ENCODE peak calls at places on chromosomes 1 and 21, in eight cellular contexts. G, Z, V, U, B, T, Y and R are unnamed samples.

GRCh38 chr1:91864017-91864700 is 21.8 kb downstream of the TGFBR3 start:
- DNase-seq in G (no peak), Z (no peak), V (no peak), U (no peak), B (no peak), T (no peak), Y (no peak), R (no peak)

GRCh38 chr1:39962450-39962825 is 7.5 kb downstream of the MFSD2A start:
- DNase-seq in G (no peak), Z (no peak), V (no peak), U (no peak), B (no peak), T (no peak), Y (no peak), R (no peak)

GRCh38 chr1:11927866-11928592 is 1.8 kb upstream of the KIAA2013 start:
- DNase-seq in G (no peak), Z (no peak), V (no peak), U (no peak), B (no peak), T (no peak), Y (no peak), R (no peak)

GRCh38 chr1:112828716-112829115 is 113.6 kb upstream of the PPM1J start:
- DNase-seq in G (no peak), Z (no peak), V (no peak), U (no peak), B (no peak), T (no peak), Y (no peak), R (no peak)

GRCh38 chr21:44255519-44255981 is 6.1 kb downstream of the DNMT3L start:
- DNase-seq in G (no peak), Z (peak; percentile 54), V (no peak), U (no peak), B (no peak), T (no peak), Y (no peak), R (no peak)

GRCh38 chr1:203537806-203538464 is 44.0 kb downstream of the OPTC start:
- DNase-seq in G (no peak), Z (no peak), V (no peak), U (no peak), B (no peak), T (no peak), Y (no peak), R (no peak)

GRCh38 chr1:11648039-11648438 is 6.2 kb downstream of the FBXO2 start:
- DNase-seq in G (no peak), Z (no peak), V (peak; percentile 84), U (no peak), B (no peak), T (no peak), Y (peak; percentile 94), R (no peak)

GRCh38 chr1:61318319-61319125 is 236.2 kb downstream of the NFIA start:
- DNase-seq in G (no peak), Z (no peak), V (no peak), U (no peak), B (peak; percentile 22), T (no peak), Y (no peak), R (peak; percentile 40)

GRCh38 chr1:21956720-21957552 is 19.8 kb upstream of the HSPG2 start:
- DNase-seq in G (no peak), Z (no peak), V (no peak), U (no peak), B (peak; percentile 92), T (no peak), Y (no peak), R (no peak)

GRCh38 chr1:29284286-29284960 is 48.1 kb downstream of the PTPRU start:
- DNase-seq in G (no peak), Z (no peak), V (no peak), U (no peak), B (no peak), T (no peak), Y (no peak), R (no peak)

GRCh38 chr1:2229032-2229920 is 1.2 kb downstream of the SKI start:
- DNase-seq in G (peak; percentile 49), Z (peak; percentile 95), V (peak; percentile 47), U (no peak), B (peak; percentile 36), T (no peak), Y (peak; percentile 87), R (no peak)

GRCh38 chr1:22551591-22552370 is 11.5 kb upstream of the EPHA8 start:
- DNase-seq in G (no peak), Z (no peak), V (no peak), U (no peak), B (no peak), T (no peak), Y (no peak), R (no peak)

GRCh38 chr1:98929456-98929855 is 75.2 kb downstream of the PLPPR5 start:
- DNase-seq in G (no peak), Z (no peak), V (no peak), U (no peak), B (no peak), T (no peak), Y (no peak), R (no peak)

GRCh38 chr1:3858231-3858981 is 1.1 kb downstream of the DFFB start:
- DNase-seq in G (no peak), Z (peak; percentile 82), V (no peak), U (no peak), B (no peak), T (no peak), Y (peak; percentile 56), R (no peak)

GRCh38 chr1:27180037-27180436 is 25.1 kb upstream of the SLC9A1 start:
- DNase-seq in G (no peak), Z (peak; percentile 4), V (no peak), U (no peak), B (no peak), T (no peak), Y (no peak), R (no peak)

GRCh38 chr1:202438393-202439174 is 90.1 kb downstream of the PPP1R12B start:
- DNase-seq in G (no peak), Z (no peak), V (no peak), U (no peak), B (no peak), T (no peak), Y (no peak), R (no peak)

GRCh38 chr1:75616436-75617433 is 5.8 kb upstream of the SLC44A5 start:
- DNase-seq in G (no peak), Z (peak; percentile 74), V (no peak), U (peak; percentile 20), B (no peak), T (no peak), Y (no peak), R (peak; percentile 43)

GRCh38 chr1:54399765-54400164 is 6.4 kb downstream of the SSBP3 start:
- DNase-seq in G (no peak), Z (no peak), V (no peak), U (no peak), B (no peak), T (no peak), Y (no peak), R (no peak)

GRCh38 chr1:213244664-213245091 is 193.6 kb downstream of the RPS6KC1 start:
- DNase-seq in G (peak; percentile 22), Z (no peak), V (peak; percentile 21), U (peak; percentile 20), B (peak; percentile 35), T (no peak), Y (no peak), R (peak; percentile 38)

GRCh38 chr1:216903389-216903754 is 180.1 kb upstream of the ESRRG start:
- DNase-seq in G (no peak), Z (no peak), V (no peak), U (peak; percentile 71), B (peak; percentile 49), T (no peak), Y (no peak), R (peak; percentile 39)